ENCODE peak calls at places on chromosomes 12 and 14, in six cellular contexts. One of them, this sample, is unnamed.

GRCh38 chr12:73181244-73181643 is 909.1 kb downstream of the TRHDE start:
- DNase-seq in GM12878: no peak
- DNase-seq in SK-N-SH: no peak
- DNase-seq in H1: no peak
- DNase-seq in HepG2: no peak
- DNase-seq in K562: no peak
- DNase-seq in this sample: no peak

GRCh38 chr14:47976139-47976538 is 300.7 kb upstream of the MDGA2 start:
- DNase-seq in GM12878: no peak
- DNase-seq in SK-N-SH: no peak
- DNase-seq in H1: no peak
- DNase-seq in HepG2: no peak
- DNase-seq in K562: no peak
- DNase-seq in this sample: no peak

GRCh38 chr12:132475304-132476037 is 14.5 kb upstream of the FBRSL1 start:
- DNase-seq in GM12878: no peak
- DNase-seq in SK-N-SH: peak
- DNase-seq in H1: no peak
- DNase-seq in HepG2: no peak
- DNase-seq in K562: no peak
- DNase-seq in this sample: peak

GRCh38 chr14:101183376-101184103 is 280.0 kb upstream of the RTL1 start:
- DNase-seq in GM12878: no peak
- DNase-seq in SK-N-SH: peak
- DNase-seq in H1: peak
- DNase-seq in HepG2: peak
- DNase-seq in K562: peak
- DNase-seq in this sample: no peak

GRCh38 chr14:53354331-53354730 is 201.2 kb upstream of the DDHD1 start:
- DNase-seq in GM12878: no peak
- DNase-seq in SK-N-SH: no peak
- DNase-seq in H1: no peak
- DNase-seq in HepG2: no peak
- DNase-seq in K562: no peak
- DNase-seq in this sample: no peak

GRCh38 chr14:101823511-101824120 is 62.1 kb downstream of the PPP2R5C start:
- DNase-seq in GM12878: peak
- DNase-seq in SK-N-SH: no peak
- DNase-seq in H1: no peak
- DNase-seq in HepG2: no peak
- DNase-seq in K562: no peak
- DNase-seq in this sample: no peak

GRCh38 chr12:5944688-5945070 is 380 bp downstream of the ANO2 start:
- DNase-seq in GM12878: no peak
- DNase-seq in SK-N-SH: no peak
- DNase-seq in H1: no peak
- DNase-seq in HepG2: no peak
- DNase-seq in K562: no peak
- DNase-seq in this sample: no peak

GRCh38 chr12:53215497-53215896 is 8.4 kb upstream of the ITGB7 start:
- DNase-seq in GM12878: no peak
- DNase-seq in SK-N-SH: no peak
- DNase-seq in H1: no peak
- DNase-seq in HepG2: no peak
- DNase-seq in K562: no peak
- DNase-seq in this sample: no peak

GRCh38 chr14:106511411-106512198 is 985.2 kb downstream of the TMEM121 start:
- DNase-seq in GM12878: no peak
- DNase-seq in SK-N-SH: no peak
- DNase-seq in H1: no peak
- DNase-seq in HepG2: no peak
- DNase-seq in K562: no peak
- DNase-seq in this sample: no peak

GRCh38 chr12:99381992-99382391 is 265.6 kb upstream of the GARIN6 start:
- DNase-seq in GM12878: peak
- DNase-seq in SK-N-SH: no peak
- DNase-seq in H1: no peak
- DNase-seq in HepG2: no peak
- DNase-seq in K562: no peak
- DNase-seq in this sample: no peak

GRCh38 chr12:44616385-44616784 is 259.7 kb downstream of the NELL2 start:
- DNase-seq in GM12878: no peak
- DNase-seq in SK-N-SH: no peak
- DNase-seq in H1: no peak
- DNase-seq in HepG2: no peak
- DNase-seq in K562: no peak
- DNase-seq in this sample: no peak

GRCh38 chr12:98998697-98999299 is 353.7 kb downstream of the APAF1 start:
- DNase-seq in GM12878: no peak
- DNase-seq in SK-N-SH: peak
- DNase-seq in H1: no peak
- DNase-seq in HepG2: peak
- DNase-seq in K562: peak
- DNase-seq in this sample: no peak

GRCh38 chr12:41992692-41993215 is 151.9 kb downstream of the GXYLT1 start:
- DNase-seq in GM12878: no peak
- DNase-seq in SK-N-SH: no peak
- DNase-seq in H1: no peak
- DNase-seq in HepG2: no peak
- DNase-seq in K562: no peak
- DNase-seq in this sample: no peak

GRCh38 chr14:23524954-23525353 is 26.6 kb downstream of the ZFHX2 start:
- DNase-seq in GM12878: no peak
- DNase-seq in SK-N-SH: no peak
- DNase-seq in H1: no peak
- DNase-seq in HepG2: no peak
- DNase-seq in K562: no peak
- DNase-seq in this sample: no peak

GRCh38 chr14:68782091-68782981 is 10.5 kb downstream of the ZFP36L1 start:
- DNase-seq in GM12878: no peak
- DNase-seq in SK-N-SH: no peak
- DNase-seq in H1: no peak
- DNase-seq in HepG2: no peak
- DNase-seq in K562: peak
- DNase-seq in this sample: no peak

GRCh38 chr14:89429206-89430091 is 12.4 kb upstream of the FOXN3 start:
- DNase-seq in GM12878: no peak
- DNase-seq in SK-N-SH: peak
- DNase-seq in H1: no peak
- DNase-seq in HepG2: no peak
- DNase-seq in K562: no peak
- DNase-seq in this sample: peak

GRCh38 chr12:30687265-30687986 is 8.2 kb downstream of the IPO8 start:
- DNase-seq in GM12878: no peak
- DNase-seq in SK-N-SH: no peak
- DNase-seq in H1: no peak
- DNase-seq in HepG2: peak
- DNase-seq in K562: no peak
- DNase-seq in this sample: no peak

GRCh38 chr12:34626363-34627157 is 604.3 kb downstream of the ALG10 start:
- DNase-seq in GM12878: no peak
- DNase-seq in SK-N-SH: no peak
- DNase-seq in H1: no peak
- DNase-seq in HepG2: no peak
- DNase-seq in K562: no peak
- DNase-seq in this sample: no peak

GRCh38 chr12:55937956-55938355 is 7.0 kb downstream of the DGKA start:
- DNase-seq in GM12878: no peak
- DNase-seq in SK-N-SH: no peak
- DNase-seq in H1: no peak
- DNase-seq in HepG2: no peak
- DNase-seq in K562: no peak
- DNase-seq in this sample: no peak

GRCh38 chr12:24853588-24853987 is 95.3 kb downstream of the BCAT1 start:
- DNase-seq in GM12878: no peak
- DNase-seq in SK-N-SH: no peak
- DNase-seq in H1: no peak
- DNase-seq in HepG2: no peak
- DNase-seq in K562: no peak
- DNase-seq in this sample: no peak

GRCh38 chr12:99709116-99709515 is 61.6 kb downstream of the GARIN6 start:
- DNase-seq in GM12878: no peak
- DNase-seq in SK-N-SH: no peak
- DNase-seq in H1: no peak
- DNase-seq in HepG2: no peak
- DNase-seq in K562: no peak
- DNase-seq in this sample: no peak

GRCh38 chr12:52541709-52542108 is 11.2 kb downstream of the KRT71 start:
- DNase-seq in GM12878: no peak
- DNase-seq in SK-N-SH: no peak
- DNase-seq in H1: no peak
- DNase-seq in HepG2: no peak
- DNase-seq in K562: no peak
- DNase-seq in this sample: no peak

DNA sequence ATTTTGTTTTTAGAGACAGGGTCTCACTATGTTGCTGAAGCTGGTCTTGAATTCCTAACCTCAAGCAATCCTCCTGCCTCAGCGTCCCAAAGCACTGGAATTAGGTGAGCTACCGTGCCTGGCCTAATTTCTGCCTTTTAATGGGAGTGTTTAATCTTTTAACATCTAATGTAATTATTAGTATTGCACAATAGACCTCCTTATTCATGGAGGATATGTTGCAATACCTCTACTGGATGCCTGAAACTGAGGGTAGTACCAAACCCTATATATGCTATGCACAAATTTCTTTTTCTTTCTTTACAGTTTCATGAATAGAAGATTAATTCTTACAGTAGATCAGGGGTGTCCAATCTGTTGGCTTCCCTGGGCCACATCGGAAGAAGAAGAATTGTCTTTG is 47.8 kb downstream of the MYRFL start:
- DNase-seq in GM12878: no peak
- DNase-seq in SK-N-SH: no peak
- DNase-seq in H1: no peak
- DNase-seq in HepG2: no peak
- DNase-seq in K562: no peak
- DNase-seq in this sample: no peak
- TF ChIP-seq GABPA in GM12878: no peak
- TF ChIP-seq GABPA in SK-N-SH: no peak
- TF ChIP-seq GABPA in H1: no peak
- TF ChIP-seq GABPA in HepG2: no peak
- TF ChIP-seq GABPA in K562: no peak
- TF ChIP-seq GABPA in this sample: no peak

DNA sequence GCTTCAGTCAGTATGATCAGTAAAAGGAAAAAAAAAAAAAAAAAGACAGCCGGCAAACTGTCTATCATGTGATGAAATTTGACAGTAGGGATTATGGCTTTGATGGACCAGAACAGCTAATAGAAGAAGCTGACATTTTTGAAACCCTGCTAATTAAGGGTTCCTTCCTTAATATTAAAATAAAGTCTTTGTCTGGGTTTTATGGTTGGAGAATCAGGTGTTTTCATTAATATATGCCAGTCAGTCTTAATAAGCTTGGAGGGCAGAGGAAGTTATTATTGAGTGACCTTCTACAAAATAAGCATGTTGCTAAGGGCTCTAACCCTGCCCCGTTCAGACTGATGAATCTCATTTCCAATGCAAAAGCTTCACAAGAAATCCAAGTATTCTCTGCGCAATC is 289.8 kb downstream of the EGLN3 start:
- DNase-seq in GM12878: no peak
- DNase-seq in SK-N-SH: no peak
- DNase-seq in H1: no peak
- DNase-seq in HepG2: no peak
- DNase-seq in K562: no peak
- DNase-seq in this sample: no peak
- TF ChIP-seq GABPA in GM12878: no peak
- TF ChIP-seq GABPA in SK-N-SH: no peak
- TF ChIP-seq GABPA in H1: no peak
- TF ChIP-seq GABPA in HepG2: no peak
- TF ChIP-seq GABPA in K562: no peak
- TF ChIP-seq GABPA in this sample: no peak

GRCh38 chr12:127636881-127637280 is 630.1 kb upstream of the TMEM132C start:
- DNase-seq in GM12878: no peak
- DNase-seq in SK-N-SH: no peak
- DNase-seq in H1: no peak
- DNase-seq in HepG2: no peak
- DNase-seq in K562: no peak
- DNase-seq in this sample: no peak

GRCh38 chr12:127635838-127636237 is 631.1 kb upstream of the TMEM132C start:
- DNase-seq in GM12878: no peak
- DNase-seq in SK-N-SH: no peak
- DNase-seq in H1: no peak
- DNase-seq in HepG2: no peak
- DNase-seq in K562: no peak
- DNase-seq in this sample: no peak

GRCh38 chr12:127642208-127642607 is 624.8 kb upstream of the TMEM132C start:
- DNase-seq in GM12878: no peak
- DNase-seq in SK-N-SH: no peak
- DNase-seq in H1: no peak
- DNase-seq in HepG2: no peak
- DNase-seq in K562: peak
- DNase-seq in this sample: no peak

DNA sequence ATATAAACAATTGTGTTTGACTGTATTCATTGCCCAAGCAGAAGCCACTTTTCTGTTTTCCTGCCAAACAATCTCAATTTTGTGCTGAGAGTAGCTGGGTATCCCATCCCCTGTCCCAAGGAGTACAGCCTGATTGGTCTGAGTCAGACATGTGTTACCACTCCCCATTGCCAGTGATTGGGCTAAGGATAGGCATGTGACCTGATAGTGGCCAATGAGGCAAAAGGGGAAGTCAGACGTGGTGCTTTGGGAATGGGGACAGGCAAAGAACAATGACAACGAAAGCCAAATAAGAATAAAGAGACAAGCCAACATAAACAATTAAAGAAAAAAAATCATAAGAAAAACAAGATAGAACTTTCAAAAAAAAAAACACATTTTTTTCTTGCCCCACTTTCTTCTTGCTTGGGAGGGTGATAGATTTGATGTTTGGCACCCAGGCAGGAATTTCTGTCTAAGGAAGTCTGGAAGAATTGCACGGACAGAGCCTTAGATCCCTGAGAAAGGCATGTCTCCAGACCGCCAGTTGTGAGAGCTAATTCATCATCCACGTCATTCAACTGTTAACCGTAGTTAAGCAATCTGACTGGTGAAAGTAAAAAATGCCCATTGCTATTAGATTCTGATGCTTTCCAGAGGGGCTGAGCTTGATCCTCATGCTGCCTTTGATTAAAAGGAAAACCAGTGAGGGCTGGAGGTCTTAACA is 626.6 kb upstream of the TMEM132C start:
- DNase-seq in GM12878: no peak
- DNase-seq in SK-N-SH: no peak
- DNase-seq in H1: no peak
- DNase-seq in HepG2: no peak
- DNase-seq in K562: no peak
- DNase-seq in this sample: no peak
- TF ChIP-seq GABPA in GM12878: no peak
- TF ChIP-seq GABPA in SK-N-SH: no peak
- TF ChIP-seq GABPA in H1: no peak
- TF ChIP-seq GABPA in HepG2: no peak
- TF ChIP-seq GABPA in K562: no peak
- TF ChIP-seq GABPA in this sample: no peak

DNA sequence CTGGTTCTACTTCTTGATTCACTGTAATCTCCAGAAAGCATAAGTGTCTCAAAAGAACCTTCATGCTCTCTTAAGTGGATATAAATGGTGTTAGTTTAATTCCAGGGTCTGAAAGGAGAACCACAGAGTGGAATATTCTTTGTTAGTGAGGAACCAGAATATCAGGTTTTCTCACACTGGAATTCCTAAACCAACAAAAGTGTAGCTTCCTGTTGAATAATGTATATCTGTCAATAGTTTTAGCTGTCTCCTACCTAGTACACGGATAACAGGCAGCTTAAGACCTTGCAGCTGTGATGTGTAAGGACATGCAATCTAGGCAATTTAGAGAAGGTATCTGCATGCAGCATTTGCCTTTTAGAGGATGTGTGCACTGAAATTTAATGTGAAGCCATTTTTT is 24.0 kb downstream of the LRIG3 start:
- DNase-seq in GM12878: no peak
- DNase-seq in SK-N-SH: no peak
- DNase-seq in H1: no peak
- DNase-seq in HepG2: no peak
- DNase-seq in K562: no peak
- DNase-seq in this sample: no peak
- TF ChIP-seq GABPA in GM12878: no peak
- TF ChIP-seq GABPA in SK-N-SH: no peak
- TF ChIP-seq GABPA in H1: no peak
- TF ChIP-seq GABPA in HepG2: no peak
- TF ChIP-seq GABPA in K562: no peak
- TF ChIP-seq GABPA in this sample: no peak